ENCODE peak calls at places on chromosomes 3 and 15, in five cellular contexts. D, Y, G, P and H are unnamed samples.

GRCh38 chr15:88646951-88647350 is 8.1 kb downstream of the ISG20 start:
- DNase-seq in P (peak), D (no peak), G (no peak), Y (no peak), H (no peak)

GRCh38 chr15:82805994-82806406 is at the start of gene FSD2:
- DNase-seq in Y (no peak), P (no peak), G (peak), D (no peak), H (peak)

GRCh38 chr3:194377708-194378107 is 8.2 kb upstream of the LRRC15 start:
- DNase-seq in P (no peak), Y (no peak), G (no peak), D (no peak), H (no peak)

GRCh38 chr15:66685638-66686150 is 16.3 kb upstream of the SMAD6 start:
- DNase-seq in D (no peak), P (no peak), Y (no peak), G (no peak), H (peak)

GRCh38 chr3:42699511-42699971 is 3.1 kb downstream of the HHATL start:
- DNase-seq in G (no peak), D (no peak), Y (no peak), P (peak), H (no peak)

GRCh38 chr3:185988080-185988815 is 50.4 kb upstream of the TRA2B start:
- DNase-seq in G (no peak), D (no peak), Y (no peak), P (no peak), H (no peak)

GRCh38 chr3:118938183-118938961 is 96.3 kb downstream of the IGSF11 start:
- DNase-seq in D (no peak), G (no peak), P (no peak), Y (no peak), H (no peak)

GRCh38 chr3:132008841-132009638 is 25.8 kb downstream of the CPNE4 start:
- DNase-seq in P (no peak), D (no peak), Y (no peak), G (no peak), H (no peak)

GRCh38 chr15:65796610-65797012 is 4.5 kb upstream of the DENND4A start:
- DNase-seq in Y (no peak), P (no peak), G (no peak), D (peak), H (no peak)

GRCh38 chr3:139534992-139535879 is 4.3 kb downstream of the RBP1 start:
- DNase-seq in G (no peak), Y (no peak), P (no peak), D (no peak), H (no peak)

GRCh38 chr3:118089563-118089962 is 945.1 kb downstream of the IGSF11 start:
- DNase-seq in Y (peak), D (no peak), G (no peak), P (no peak), H (no peak)

GRCh38 chr15:81163961-81164800 is 30.1 kb downstream of the CFAP161 start:
- DNase-seq in Y (peak), P (no peak), G (no peak), D (no peak), H (no peak)

GRCh38 chr3:56361731-56362130 is 106.5 kb downstream of the ERC2 start:
- DNase-seq in P (no peak), D (no peak), G (no peak), Y (no peak), H (no peak)